ENCODE peak calls at places on chromosome 7, in nine cellular contexts. I is pancreas, V is fibroblast of lung, B is AG04450, F is astrocyte of the spinal cord, Z is fibroblast of mammary gland, H is uterus, N is colonic mucosa, S is GM23338. R is an unnamed sample.

GRCh38 chr7:47342646-47343045 is 239.3 kb downstream of the TNS3 start:
- DNase-seq in F (no peak), I (no peak), Z (no peak), V (no peak), H (no peak), B (no peak), N (no peak), S (no peak), R (no peak)

GRCh38 chr7:121182281-121182680 is 146.5 kb upstream of the WNT16 start:
- DNase-seq in F (no peak), I (no peak), S (no peak), V (no peak), B (no peak), H (no peak), Z (no peak), N (no peak), R (no peak)

GRCh38 chr7:65225422-65226006 is 148.1 kb upstream of the ZNF92 start:
- DNase-seq in I (no peak), N (no peak), S (no peak), V (no peak), B (no peak), H (no peak), Z (no peak), F (no peak), R (no peak)

GRCh38 chr7:158572000-158572828 is 15.4 kb downstream of the PTPRN2 start:
- DNase-seq in I (peak; percentile 48), Z (peak; percentile 4), S (peak; percentile 34), B (no peak), N (no peak), H (no peak), V (no peak), F (no peak), R (no peak)

GRCh38 chr7:95330194-95331003 is 6.1 kb upstream of the PON1 start:
- DNase-seq in B (no peak), F (peak; percentile 18), V (peak; percentile 14), H (no peak), Z (peak; percentile 37), I (no peak), S (no peak), N (no peak), R (peak; percentile 9)

GRCh38 chr7:30321992-30322637 is 37.7 kb downstream of the ZNRF2 start:
- DNase-seq in S (no peak), H (no peak), F (no peak), B (no peak), Z (peak; percentile 68), N (no peak), I (no peak), V (peak; percentile 11), R (peak; percentile 48)

GRCh38 chr7:44398953-44399574 is 73.7 kb upstream of the CAMK2B start:
- DNase-seq in V (no peak), N (no peak), Z (peak; percentile 41), B (no peak), I (no peak), F (peak; percentile 45), S (no peak), H (no peak), R (no peak)

GRCh38 chr7:1388936-1389335 is 70.3 kb downstream of the MICALL2 start:
- DNase-seq in B (no peak), S (no peak), I (no peak), Z (no peak), N (no peak), F (no peak), H (no peak), V (no peak), R (no peak)

GRCh38 chr7:41641006-41641714 is 61.7 kb downstream of the INHBA start:
- DNase-seq in B (no peak), V (no peak), N (no peak), I (no peak), Z (no peak), H (no peak), F (peak; percentile 85), S (no peak), R (no peak)

GRCh38 chr7:135283959-135284638 is 50.5 kb downstream of the STRA8 start:
- DNase-seq in I (no peak), F (no peak), H (no peak), V (no peak), N (no peak), S (no peak), Z (no peak), B (no peak), R (no peak)

GRCh38 chr7:149883452-149883861 is 9.7 kb downstream of the ATP6V0E2 start:
- DNase-seq in N (peak; percentile 65), B (no peak), I (peak; percentile 67), H (peak; percentile 49), V (no peak), F (peak; percentile 35), S (peak; percentile 91), Z (peak; percentile 43), R (peak; percentile 46)

GRCh38 chr7:75663302-75663907 is 75.3 kb downstream of the HIP1 start:
- DNase-seq in B (no peak), H (no peak), I (no peak), Z (peak; percentile 29), S (no peak), V (no peak), F (no peak), N (no peak), R (no peak)

GRCh38 chr7:14834456-14834855 is 68.1 kb downstream of the DGKB start:
- DNase-seq in N (no peak), H (no peak), Z (peak; percentile 71), S (no peak), F (peak; percentile 38), B (no peak), V (peak; percentile 81), I (no peak), R (peak; percentile 92)

GRCh38 chr7:132878228-132878919 is 203.5 kb downstream of the CHCHD3 start:
- DNase-seq in V (no peak), I (no peak), B (no peak), N (no peak), H (no peak), F (no peak), S (no peak), Z (no peak), R (no peak)

GRCh38 chr7:29853775-29854174 is 47.5 kb downstream of the WIPF3 start:
- DNase-seq in B (no peak), N (no peak), I (no peak), F (no peak), Z (no peak), H (no peak), S (no peak), V (no peak), R (no peak)

GRCh38 chr7:41459623-41460256 is 243.2 kb downstream of the INHBA start:
- DNase-seq in H (no peak), F (no peak), I (no peak), B (no peak), N (no peak), Z (no peak), V (no peak), S (no peak), R (no peak)

DNA sequence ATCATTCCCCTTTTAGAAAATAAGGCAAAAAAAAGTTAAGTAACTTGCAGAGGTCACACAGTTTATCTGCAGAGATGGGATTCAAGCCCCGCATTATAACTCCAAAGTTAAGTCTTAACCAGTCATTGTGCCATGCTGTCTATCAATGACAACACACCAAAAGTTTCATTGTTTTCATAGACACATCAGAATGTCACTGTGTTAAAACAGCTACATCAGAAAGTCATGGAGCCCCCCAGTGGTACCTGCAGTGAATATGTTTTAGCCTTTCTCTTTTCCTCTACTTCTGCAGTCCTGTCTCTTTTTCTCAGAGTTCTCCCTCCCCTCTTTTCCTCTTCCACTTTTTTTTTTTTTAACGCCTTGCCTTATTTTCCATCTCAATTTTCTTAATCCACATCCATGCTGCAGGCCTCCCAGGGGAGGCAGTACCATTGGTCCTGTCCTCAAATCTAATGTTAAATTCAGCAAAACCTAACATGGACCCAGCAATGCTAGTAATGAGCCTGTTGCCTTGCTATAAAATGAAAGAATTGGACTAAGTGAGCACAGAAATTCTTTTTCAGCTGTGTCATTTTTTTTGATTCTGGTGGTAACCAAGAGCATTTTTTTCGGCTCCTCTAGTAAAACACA is 3.8 kb upstream of the NRCAM start:
- DNase-seq in H (no peak), N (no peak), F (peak; percentile 35), B (no peak), Z (peak; percentile 50), I (no peak), V (peak; percentile 29), S (peak; percentile 70), R (peak; percentile 56)
- TF ChIP-seq CTCF in H (peak; percentile 10), N (no peak), F (peak; percentile 71), B (peak; percentile 59), Z (peak; percentile 68), I (no peak), V (peak; percentile 60), S (peak; percentile 58), R (peak; percentile 66)

DNA sequence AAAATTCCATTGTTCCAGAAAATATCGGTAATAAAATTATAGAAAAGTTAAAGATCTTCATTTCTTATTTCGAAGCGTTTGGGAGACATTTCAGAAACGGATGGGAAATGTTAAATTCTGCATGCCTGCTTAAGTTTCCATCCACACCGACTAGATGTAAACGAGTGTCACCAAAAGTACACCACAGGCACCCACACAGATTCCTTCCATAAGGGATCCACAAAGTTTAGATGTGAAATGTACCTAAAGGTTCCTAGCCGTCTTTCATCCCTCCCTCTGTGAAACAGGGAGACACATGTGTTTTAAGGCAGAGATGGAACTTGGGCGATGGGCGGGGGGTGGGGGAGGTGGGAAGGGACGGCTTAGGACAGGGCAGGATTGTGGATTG is 621 bp upstream of the CAV1 start:
- DNase-seq in Z (no peak), B (no peak), S (no peak), V (no peak), H (no peak), I (no peak), F (no peak), N (no peak), R (peak; percentile 23)
- H3K4me3 ChIP-seq in Z (peak overlapping the region; percentile 39), B (peak overlapping the region; percentile 97), S (peak overlapping the region; percentile 83), V (peak overlapping the region; percentile 18), H (peak overlapping the region; percentile 73), I (peak overlapping the region; percentile 68), F (peak overlapping the region; percentile 89), N (peak overlapping the region; percentile 51), R (peak overlapping the region; percentile 95)

DNA sequence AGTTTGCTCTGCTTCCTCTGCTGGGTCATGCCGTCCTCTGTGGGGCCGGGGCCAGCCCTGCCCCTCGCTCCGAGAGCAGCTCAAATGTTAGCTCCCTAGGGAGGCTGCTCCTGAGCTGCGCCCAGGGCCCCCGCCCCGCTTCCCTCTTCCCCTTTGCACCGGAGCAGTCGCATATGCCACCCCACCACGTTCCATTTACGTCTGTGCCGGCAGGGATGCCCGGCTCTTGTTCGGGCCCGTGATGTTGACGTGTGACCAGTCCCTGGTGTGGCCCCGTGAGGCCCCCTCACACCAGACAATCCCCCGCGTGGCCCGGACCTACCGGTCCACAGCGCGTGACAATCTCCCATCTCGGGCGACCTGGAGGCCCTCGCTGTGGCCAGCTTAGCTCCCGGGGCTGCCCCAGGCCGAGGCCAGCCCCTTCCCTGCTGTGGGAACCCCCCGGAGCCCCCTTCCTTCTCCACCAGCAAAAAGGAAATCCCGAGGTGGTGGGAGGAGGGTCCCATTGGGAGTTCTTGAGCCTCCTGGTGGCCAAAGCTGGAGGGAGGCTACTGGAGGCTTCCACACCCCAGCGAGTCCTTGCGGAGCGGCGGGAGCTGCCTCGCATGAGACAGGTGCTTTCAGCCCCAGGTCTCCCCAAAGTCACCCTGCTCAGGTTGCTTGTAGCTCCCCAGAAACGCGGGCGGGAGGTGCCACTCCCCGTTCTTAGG is 15.2 kb downstream of the FAM20C start:
- DNase-seq in I (no peak), N (no peak), F (no peak), Z (peak; percentile 30), V (peak; percentile 42), H (no peak), S (peak; percentile 78), B (no peak), R (no peak)
- TF ChIP-seq CTCF in I (no peak), N (no peak), F (peak; percentile 42), Z (peak; percentile 13), V (no peak), H (no peak), S (peak; percentile 62), B (peak; percentile 16), R (peak; percentile 8)

GRCh38 chr7:153103219-153103618 is 343.7 kb downstream of the ACTR3B start:
- DNase-seq in I (no peak), Z (no peak), S (peak; percentile 23), B (no peak), H (no peak), N (no peak), F (no peak), V (no peak), R (no peak)
- H3K4me3 ChIP-seq in I (no peak overlapping the region), Z (no peak overlapping the region), S (no peak overlapping the region), B (no peak overlapping the region), H (no peak overlapping the region), N (no peak overlapping the region), F (no peak overlapping the region), V (no peak overlapping the region), R (no peak overlapping the region)

R was measured in fibroblast of the aortic adventitia.